ENCODE peak calls at places on chromosome 1, in seven cellular contexts. B is A172; S is activated naive CD8-positive, alpha-beta T cell treated with anti-CD3 and anti-CD28 coated beads, Interleukin-2, amount 50 U/mL, for 24 hours; F is effector memory CD8-positive, alpha-beta T cell; D is colonic mucosa; V is heart right ventricle; O is mesenchymal stem cell. K is an unnamed sample.

GRCh38 chr1:6419803-6420593 is at the start of gene HES2:
- DNase-seq in B (no peak), S (no peak), F (no peak), D (peak), V (no peak), O (no peak), K (no peak)

GRCh38 chr1:48480504-48480903 is 8.5 kb upstream of the SPATA6 start:
- DNase-seq in B (no peak), S (no peak), F (no peak), D (no peak), V (no peak), O (no peak), K (no peak)

GRCh38 chr1:171422489-171422888 is 62.8 kb upstream of the PRRC2C start:
- DNase-seq in B (peak), S (no peak), F (no peak), D (no peak), V (no peak), O (no peak), K (no peak)

GRCh38 chr1:100009458-100009857 is 39.7 kb downstream of the SLC35A3 start:
- DNase-seq in B (no peak), S (no peak), F (no peak), D (no peak), V (no peak), O (peak), K (no peak)

GRCh38 chr1:181104790-181105133 is 16.3 kb downstream of the IER5 start:
- DNase-seq in B (no peak), S (peak), F (peak), D (no peak), V (no peak), O (peak), K (peak)

GRCh38 chr1:33341190-33341589 is 20.3 kb upstream of the A3GALT2 start:
- DNase-seq in B (no peak), S (no peak), F (no peak), D (no peak), V (no peak), O (no peak), K (no peak)

GRCh38 chr1:32273389-32274208 is 18.3 kb upstream of the HDAC1 start:
- DNase-seq in B (peak), S (peak), F (peak), D (peak), V (no peak), O (peak), K (peak)

GRCh38 chr1:153612111-153612754 is 704 bp downstream of the S100A16 start:
- DNase-seq in B (no peak), S (no peak), F (no peak), D (no peak), V (no peak), O (no peak), K (no peak)

GRCh38 chr1:157144509-157144908 is 6.3 kb upstream of the ETV3 start:
- DNase-seq in B (no peak), S (no peak), F (no peak), D (no peak), V (no peak), O (no peak), K (no peak)

GRCh38 chr1:67838180-67838912 is 5.1 kb upstream of the GNG12 start:
- DNase-seq in B (peak), S (no peak), F (no peak), D (no peak), V (no peak), O (no peak), K (no peak)

GRCh38 chr1:207752456-207753132 is 740 bp downstream of the CD46 start:
- DNase-seq in B (peak), S (peak), F (no peak), D (peak), V (peak), O (peak), K (no peak)

K was measured in CD8-positive, alpha-beta memory T cell.